ENCODE peak calls at places on chromosomes 11 and 22, in nine cellular contexts. S is HFF-Myc; Q is astrocyte of the cerebellum; G is NCI-H69; K is activated naive CD4-positive, alpha-beta T cell treated with Interleukin-2 at 50 U/mL for 16 hours; N is HEK293T; O is fibroblast of mammary gland; V is Peyer's patch; I is omental fat pad. J is an unnamed sample.

GRCh38 chr11:78840190-78840589 is 265.5 kb upstream of the NARS2 start:
- DNase-seq in S (peak), Q (peak), G (no peak), K (no peak), N (no peak), O (peak), V (no peak), I (no peak), J (peak)

GRCh38 chr11:24134879-24135588 is 361.8 kb upstream of the LUZP2 start:
- DNase-seq in S (no peak), Q (no peak), G (no peak), K (no peak), N (no peak), O (peak), V (no peak), I (no peak), J (peak)

GRCh38 chr11:63709336-63709735 is 28.0 kb downstream of the RTN3 start:
- DNase-seq in S (no peak), Q (no peak), G (no peak), K (no peak), N (no peak), O (no peak), V (no peak), I (no peak), J (peak)

GRCh38 chr22:24089951-24090350 is 78.8 kb downstream of the CABIN1 start:
- DNase-seq in S (no peak), Q (no peak), G (no peak), K (no peak), N (no peak), O (no peak), V (no peak), I (no peak), J (no peak)

GRCh38 chr11:45366196-45366595 is 80.1 kb upstream of the SYT13 start:
- DNase-seq in S (no peak), Q (no peak), G (no peak), K (no peak), N (no peak), O (no peak), V (no peak), I (no peak), J (no peak)

GRCh38 chr11:34825670-34826383 is 90.4 kb downstream of the APIP start:
- DNase-seq in S (no peak), Q (no peak), G (no peak), K (no peak), N (no peak), O (no peak), V (peak), I (no peak), J (no peak)

GRCh38 chr11:13061294-13061990 is 52.3 kb downstream of the RASSF10 start:
- DNase-seq in S (no peak), Q (no peak), G (peak), K (no peak), N (no peak), O (peak), V (no peak), I (no peak), J (peak)

GRCh38 chr11:134049303-134049702 is 19.6 kb upstream of the JAM3 start:
- DNase-seq in S (no peak), Q (no peak), G (peak), K (no peak), N (no peak), O (no peak), V (peak), I (no peak), J (no peak)

GRCh38 chr11:3939651-3940190 is 84.3 kb downstream of the STIM1 start:
- DNase-seq in S (no peak), Q (no peak), G (no peak), K (no peak), N (no peak), O (peak), V (no peak), I (no peak), J (peak)

GRCh38 chr22:50548046-50548912 is 2.6 kb downstream of the KLHDC7B start:
- DNase-seq in S (no peak), Q (no peak), G (no peak), K (peak), N (no peak), O (no peak), V (peak), I (no peak), J (no peak)

GRCh38 chr22:42760806-42761565 is 40.3 kb upstream of the A4GALT start:
- DNase-seq in S (no peak), Q (no peak), G (no peak), K (no peak), N (no peak), O (no peak), V (peak), I (no peak), J (no peak)

GRCh38 chr11:128569291-128569690 is 18.1 kb downstream of the ETS1 start:
- DNase-seq in S (no peak), Q (no peak), G (no peak), K (no peak), N (no peak), O (no peak), V (no peak), I (no peak), J (no peak)

GRCh38 chr22:50606561-50607365 is 6.2 kb downstream of the MAPK8IP2 start:
- DNase-seq in S (no peak), Q (no peak), G (no peak), K (no peak), N (no peak), O (no peak), V (no peak), I (no peak), J (no peak)

GRCh38 chr11:65014146-65014960 is at the start of gene ARL2:
- DNase-seq in S (no peak), Q (no peak), G (peak), K (peak), N (no peak), O (peak), V (no peak), I (peak), J (peak)

GRCh38 chr11:71263391-71263790 is 11.0 kb upstream of the SHANK2 start:
- DNase-seq in S (no peak), Q (no peak), G (no peak), K (no peak), N (no peak), O (no peak), V (no peak), I (no peak), J (no peak)

GRCh38 chr22:48098243-48098935 is 1335.9 kb downstream of the TBC1D22A start:
- DNase-seq in S (no peak), Q (no peak), G (no peak), K (no peak), N (no peak), O (no peak), V (peak), I (no peak), J (no peak)

GRCh38 chr11:106608677-106609076 is 409.6 kb downstream of the GUCY1A2 start:
- DNase-seq in S (no peak), Q (no peak), G (no peak), K (no peak), N (no peak), O (peak), V (no peak), I (no peak), J (peak)

GRCh38 chr11:77658213-77659013 is 20.8 kb upstream of the CLNS1A start:
- DNase-seq in S (peak), Q (no peak), G (no peak), K (no peak), N (no peak), O (peak), V (no peak), I (no peak), J (peak)

GRCh38 chr11:11045156-11045670 is 187.4 kb upstream of the ZBED5 start:
- DNase-seq in S (no peak), Q (no peak), G (no peak), K (no peak), N (no peak), O (no peak), V (no peak), I (no peak), J (no peak)

GRCh38 chr11:15206791-15207190 is 92.1 kb downstream of the INSC start:
- DNase-seq in S (no peak), Q (no peak), G (no peak), K (no peak), N (no peak), O (peak), V (no peak), I (no peak), J (no peak)

GRCh38 chr11:69916806-69917387 is 97.7 kb upstream of the FGF3 start:
- DNase-seq in S (no peak), Q (no peak), G (no peak), K (no peak), N (no peak), O (no peak), V (no peak), I (no peak), J (no peak)

GRCh38 chr11:114262681-114263509 is 33.3 kb upstream of the NNMT start:
- DNase-seq in S (no peak), Q (peak), G (peak), K (no peak), N (peak), O (peak), V (peak), I (no peak), J (peak)

GRCh38 chr11:115916596-115916995 is 412.4 kb upstream of the CADM1 start:
- DNase-seq in S (no peak), Q (no peak), G (peak), K (no peak), N (no peak), O (no peak), V (no peak), I (no peak), J (no peak)

GRCh38 chr11:94544582-94544831 is 786 bp downstream of the FUT4 start:
- DNase-seq in S (no peak), Q (no peak), G (no peak), K (no peak), N (no peak), O (no peak), V (no peak), I (no peak), J (no peak)

GRCh38 chr11:12232819-12233601 is 122.6 kb downstream of the MICAL2 start:
- DNase-seq in S (peak), Q (peak), G (no peak), K (no peak), N (no peak), O (peak), V (no peak), I (no peak), J (peak)

GRCh38 chr22:21444701-21445436 is 22.3 kb upstream of the TMEM191C start:
- DNase-seq in S (no peak), Q (no peak), G (no peak), K (no peak), N (no peak), O (no peak), V (peak), I (no peak), J (no peak)

GRCh38 chr22:27662359-27663030 is 139.1 kb downstream of the MN1 start:
- DNase-seq in S (no peak), Q (no peak), G (no peak), K (no peak), N (no peak), O (no peak), V (no peak), I (no peak), J (peak)

GRCh38 chr11:67022961-67023956 is at the start of gene SYT12:
- DNase-seq in S (no peak), Q (no peak), G (peak), K (peak), N (peak), O (no peak), V (no peak), I (no peak), J (peak)

GRCh38 chr11:15276616-15277015 is 161.9 kb downstream of the INSC start:
- DNase-seq in S (no peak), Q (no peak), G (peak), K (no peak), N (peak), O (peak), V (no peak), I (no peak), J (peak)

GRCh38 chr11:11074686-11075370 is 217.0 kb upstream of the ZBED5 start:
- DNase-seq in S (no peak), Q (no peak), G (peak), K (no peak), N (no peak), O (no peak), V (no peak), I (no peak), J (no peak)

GRCh38 chr11:34915136-34916013 is 804 bp downstream of the APIP start:
- DNase-seq in S (no peak), Q (peak), G (peak), K (no peak), N (peak), O (peak), V (no peak), I (no peak), J (peak)

GRCh38 chr11:66221726-66222236 is 46.7 kb upstream of the RAB1B start:
- DNase-seq in S (no peak), Q (no peak), G (no peak), K (peak), N (no peak), O (peak), V (peak), I (no peak), J (no peak)

GRCh38 chr11:65492637-65493366 is 6.0 kb upstream of the MALAT1 start:
- DNase-seq in S (no peak), Q (no peak), G (peak), K (no peak), N (no peak), O (peak), V (peak), I (peak), J (peak)

GRCh38 chr22:37943471-37944198 is 9.8 kb downstream of the C22orf23 start:
- DNase-seq in S (no peak), Q (no peak), G (peak), K (no peak), N (no peak), O (no peak), V (no peak), I (no peak), J (no peak)

GRCh38 chr11:12179019-12179418 is 68.6 kb downstream of the MICAL2 start:
- DNase-seq in S (no peak), Q (no peak), G (no peak), K (no peak), N (no peak), O (no peak), V (peak), I (no peak), J (no peak)